ENCODE peak calls at places on chromosomes 4 and X, in five cellular contexts. One of them, this sample, is unnamed.

GRCh38 chr4:187811586-187811985 is 184.0 kb upstream of the ZFP42 start:
- DNase-seq in renal cortical epithelial cell: no peak
- DNase-seq in ovary: no peak
- DNase-seq in substantia nigra: no peak
- DNase-seq in NCI-H2029: no peak
- DNase-seq in this sample: no peak

GRCh38 chrX:79530310-79531108 is 163.4 kb upstream of the ITM2A start:
- DNase-seq in NCI-H2029: no peak
- DNase-seq in renal cortical epithelial cell: no peak
- DNase-seq in substantia nigra: no peak
- DNase-seq in ovary: no peak
- DNase-seq in this sample: no peak

GRCh38 chr4:179596621-179597020 is 2154.4 kb upstream of the AGA start:
- DNase-seq in ovary: no peak
- DNase-seq in substantia nigra: no peak
- DNase-seq in renal cortical epithelial cell: peak; percentile 15
- DNase-seq in NCI-H2029: no peak
- DNase-seq in this sample: no peak

GRCh38 chr4:127138586-127138985 is 494.2 kb upstream of the INTU start:
- DNase-seq in substantia nigra: no peak
- DNase-seq in NCI-H2029: no peak
- DNase-seq in renal cortical epithelial cell: no peak
- DNase-seq in ovary: no peak
- DNase-seq in this sample: no peak

GRCh38 chr4:24496597-24496996 is 87.8 kb downstream of the DHX15 start:
- DNase-seq in renal cortical epithelial cell: no peak
- DNase-seq in substantia nigra: no peak
- DNase-seq in NCI-H2029: no peak
- DNase-seq in ovary: no peak
- DNase-seq in this sample: no peak

GRCh38 chr4:109462297-109462696 is 28.7 kb downstream of the SEC24B start:
- DNase-seq in ovary: no peak
- DNase-seq in NCI-H2029: no peak
- DNase-seq in renal cortical epithelial cell: no peak
- DNase-seq in substantia nigra: no peak
- DNase-seq in this sample: no peak

GRCh38 chr4:174156239-174156826 is 127.1 kb downstream of the FBXO8 start:
- DNase-seq in NCI-H2029: no peak
- DNase-seq in substantia nigra: no peak
- DNase-seq in ovary: no peak
- DNase-seq in renal cortical epithelial cell: peak; percentile 57
- DNase-seq in this sample: no peak

GRCh38 chr4:141339966-141340365 is 119.3 kb downstream of the ZNF330 start:
- DNase-seq in NCI-H2029: no peak
- DNase-seq in ovary: no peak
- DNase-seq in renal cortical epithelial cell: peak; percentile 56
- DNase-seq in substantia nigra: no peak
- DNase-seq in this sample: no peak

GRCh38 chrX:153635788-153636668 is 11.0 kb upstream of the DUSP9 start:
- DNase-seq in renal cortical epithelial cell: peak; percentile 55
- DNase-seq in ovary: no peak
- DNase-seq in substantia nigra: no peak
- DNase-seq in NCI-H2029: no peak
- DNase-seq in this sample: no peak

GRCh38 chr4:174461438-174462106 is 60.7 kb downstream of the HPGD start:
- DNase-seq in substantia nigra: no peak
- DNase-seq in NCI-H2029: no peak
- DNase-seq in ovary: no peak
- DNase-seq in renal cortical epithelial cell: peak; percentile 69
- DNase-seq in this sample: no peak

GRCh38 chr4:24659241-24659961 is 75.0 kb upstream of the DHX15 start:
- DNase-seq in substantia nigra: peak; percentile 73
- DNase-seq in NCI-H2029: peak; percentile 80
- DNase-seq in ovary: no peak
- DNase-seq in renal cortical epithelial cell: no peak
- DNase-seq in this sample: no peak

GRCh38 chr4:119733431-119733830 is 104.8 kb upstream of the PDE5A start:
- DNase-seq in ovary: no peak
- DNase-seq in substantia nigra: no peak
- DNase-seq in renal cortical epithelial cell: no peak
- DNase-seq in NCI-H2029: no peak
- DNase-seq in this sample: no peak

GRCh38 chrX:123084797-123085196 is 99.3 kb upstream of the GRIA3 start:
- DNase-seq in NCI-H2029: no peak
- DNase-seq in substantia nigra: no peak
- DNase-seq in renal cortical epithelial cell: peak; percentile 68
- DNase-seq in ovary: no peak
- DNase-seq in this sample: no peak

GRCh38 chrX:85107407-85107806 is 103.7 kb downstream of the APOOL start:
- DNase-seq in ovary: no peak
- DNase-seq in renal cortical epithelial cell: no peak
- DNase-seq in NCI-H2029: no peak
- DNase-seq in substantia nigra: no peak
- DNase-seq in this sample: no peak

GRCh38 chr4:78517050-78517652 is 34.4 kb upstream of the ANXA3 start:
- DNase-seq in NCI-H2029: no peak
- DNase-seq in substantia nigra: no peak
- DNase-seq in renal cortical epithelial cell: peak; percentile 50
- DNase-seq in ovary: no peak
- DNase-seq in this sample: no peak

GRCh38 chr4:183360161-183360919 is 38.1 kb upstream of the CLDN24 start:
- DNase-seq in NCI-H2029: no peak
- DNase-seq in ovary: no peak
- DNase-seq in substantia nigra: no peak
- DNase-seq in renal cortical epithelial cell: no peak
- DNase-seq in this sample: no peak

GRCh38 chr4:155419266-155419665 is 42.5 kb upstream of the MAP9 start:
- DNase-seq in renal cortical epithelial cell: peak; percentile 43
- DNase-seq in NCI-H2029: no peak
- DNase-seq in substantia nigra: no peak
- DNase-seq in ovary: no peak
- DNase-seq in this sample: no peak

GRCh38 chrX:119374736-119375135 is 24.4 kb upstream of the SLC25A43 start:
- DNase-seq in substantia nigra: no peak
- DNase-seq in renal cortical epithelial cell: no peak
- DNase-seq in ovary: no peak
- DNase-seq in NCI-H2029: no peak
- DNase-seq in this sample: no peak

GRCh38 chr4:185201983-185202962 is 1.5 kb downstream of the CFAP97 start:
- DNase-seq in ovary: no peak
- DNase-seq in NCI-H2029: no peak
- DNase-seq in renal cortical epithelial cell: no peak
- DNase-seq in substantia nigra: no peak
- DNase-seq in this sample: peak; percentile 32

GRCh38 chr4:75752637-75753036 is 28.3 kb downstream of the USO1 start:
- DNase-seq in NCI-H2029: no peak
- DNase-seq in renal cortical epithelial cell: no peak
- DNase-seq in ovary: no peak
- DNase-seq in substantia nigra: no peak
- DNase-seq in this sample: no peak

GRCh38 chr4:44558206-44558605 is 93.2 kb downstream of the YIPF7 start:
- DNase-seq in substantia nigra: no peak
- DNase-seq in ovary: no peak
- DNase-seq in NCI-H2029: no peak
- DNase-seq in renal cortical epithelial cell: no peak
- DNase-seq in this sample: no peak

GRCh38 chr4:41209187-41209586 is 5.2 kb downstream of the APBB2 start:
- DNase-seq in NCI-H2029: no peak
- DNase-seq in ovary: no peak
- DNase-seq in substantia nigra: no peak
- DNase-seq in renal cortical epithelial cell: peak; percentile 42
- DNase-seq in this sample: no peak

GRCh38 chrX:108735087-108735679 is 1.2 kb downstream of the IRS4 start:
- DNase-seq in ovary: peak; percentile 21
- DNase-seq in NCI-H2029: no peak
- DNase-seq in renal cortical epithelial cell: no peak
- DNase-seq in substantia nigra: no peak
- DNase-seq in this sample: no peak

GRCh38 chr4:52244103-52244772 is 193.1 kb downstream of the SPATA18 start:
- DNase-seq in ovary: no peak
- DNase-seq in renal cortical epithelial cell: no peak
- DNase-seq in substantia nigra: no peak
- DNase-seq in NCI-H2029: no peak
- DNase-seq in this sample: no peak

GRCh38 chr4:188008377-188008776 is 12.8 kb downstream of the ZFP42 start:
- DNase-seq in NCI-H2029: peak; percentile 35
- DNase-seq in renal cortical epithelial cell: no peak
- DNase-seq in substantia nigra: no peak
- DNase-seq in ovary: no peak
- DNase-seq in this sample: no peak

GRCh38 chr4:165864228-165864627 is 8.8 kb upstream of the TLL1 start:
- DNase-seq in NCI-H2029: no peak
- DNase-seq in substantia nigra: no peak
- DNase-seq in renal cortical epithelial cell: peak; percentile 7
- DNase-seq in ovary: no peak
- DNase-seq in this sample: no peak

GRCh38 chr4:2330119-2331042 is 68.5 kb upstream of the MXD4 start:
- DNase-seq in ovary: no peak
- DNase-seq in renal cortical epithelial cell: peak; percentile 55
- DNase-seq in substantia nigra: no peak
- DNase-seq in NCI-H2029: no peak
- DNase-seq in this sample: no peak

GRCh38 chr4:169283114-169283509 is 12.4 kb upstream of the SH3RF1 start:
- DNase-seq in NCI-H2029: no peak
- DNase-seq in renal cortical epithelial cell: peak; percentile 34
- DNase-seq in ovary: no peak
- DNase-seq in substantia nigra: no peak
- DNase-seq in this sample: no peak

GRCh38 chr4:17352357-17352756 is 159.5 kb downstream of the QDPR start:
- DNase-seq in renal cortical epithelial cell: no peak
- DNase-seq in ovary: no peak
- DNase-seq in NCI-H2029: no peak
- DNase-seq in substantia nigra: no peak
- DNase-seq in this sample: no peak

GRCh38 chrX:100677616-100678181 is 33.7 kb downstream of the SRPX2 start:
- DNase-seq in renal cortical epithelial cell: no peak
- DNase-seq in substantia nigra: no peak
- DNase-seq in NCI-H2029: no peak
- DNase-seq in ovary: no peak
- DNase-seq in this sample: no peak

GRCh38 chr4:112251044-112251632 is 19.6 kb downstream of the AP1AR start:
- DNase-seq in renal cortical epithelial cell: peak; percentile 34
- DNase-seq in NCI-H2029: no peak
- DNase-seq in ovary: no peak
- DNase-seq in substantia nigra: no peak
- DNase-seq in this sample: no peak

GRCh38 chr4:67879486-67879885 is 4.3 kb downstream of the TMPRSS11D start:
- DNase-seq in substantia nigra: no peak
- DNase-seq in renal cortical epithelial cell: no peak
- DNase-seq in ovary: no peak
- DNase-seq in NCI-H2029: no peak
- DNase-seq in this sample: no peak

GRCh38 chrX:16778545-16778944 is 7.7 kb upstream of the TXLNG start:
- DNase-seq in ovary: no peak
- DNase-seq in renal cortical epithelial cell: no peak
- DNase-seq in substantia nigra: no peak
- DNase-seq in NCI-H2029: no peak
- DNase-seq in this sample: no peak

GRCh38 chr4:155578726-155579385 is 87.8 kb upstream of the GUCY1A1 start:
- DNase-seq in renal cortical epithelial cell: peak; percentile 78
- DNase-seq in substantia nigra: no peak
- DNase-seq in NCI-H2029: no peak
- DNase-seq in ovary: no peak
- DNase-seq in this sample: no peak

This sample was measured in T-helper 2 cell treated with Interferon-gamma antibody and Interleukin-4, amounts not matched to agents 5 μg/mL and 100 μg/mL, for 36 hours.